ENCODE peak calls at places on chromosomes 4 and X, in seven cellular contexts. Q is endodermal cell, Z is fibroblast of pulmonary artery, H is lower leg skin, C is heart left ventricle, B is cardiac fibroblast, X is astrocyte of the spinal cord. I is an unnamed sample.

GRCh38 chrX:48560681-48561080 is 13.6 kb upstream of the RBM3 start:
- DNase-seq in Q (no peak), Z (no peak), H (no peak), C (no peak), B (no peak), X (no peak), I (no peak)

GRCh38 chr4:71941001-71941400 is 90.8 kb upstream of the NPFFR2 start:
- DNase-seq in Q (peak; percentile 65), Z (peak; percentile 24), H (no peak), C (no peak), B (peak; percentile 14), X (no peak), I (peak; percentile 8)

GRCh38 chr4:98148856-98149255 is 5.6 kb upstream of the STPG2 start:
- DNase-seq in Q (no peak), Z (no peak), H (no peak), C (no peak), B (no peak), X (no peak), I (no peak)

GRCh38 chr4:98447648-98448047 is 186.5 kb downstream of the RAP1GDS1 start:
- DNase-seq in Q (peak; percentile 61), Z (no peak), H (no peak), C (no peak), B (no peak), X (no peak), I (no peak)

GRCh38 chrX:76893930-76894329 is 466.4 kb downstream of the MAGEE1 start:
- DNase-seq in Q (no peak), Z (no peak), H (no peak), C (no peak), B (no peak), X (no peak), I (no peak)

GRCh38 chr4:130306566-130306965 is 1210.6 kb downstream of the C4orf33 start:
- DNase-seq in Q (peak; percentile 71), Z (no peak), H (no peak), C (no peak), B (no peak), X (no peak), I (no peak)

GRCh38 chr4:6494431-6495295 is 22.2 kb upstream of the PPP2R2C start:
- DNase-seq in Q (no peak), Z (no peak), H (peak; percentile 75), C (no peak), B (no peak), X (no peak), I (no peak)

GRCh38 chrX:42732506-42732905 is 45.5 kb downstream of the PPP1R2C start:
- DNase-seq in Q (no peak), Z (peak; percentile 64), H (no peak), C (no peak), B (peak; percentile 75), X (no peak), I (no peak)

GRCh38 chrX:46681849-46682248 is 77.1 kb downstream of the SLC9A7 start:
- DNase-seq in Q (no peak), Z (no peak), H (no peak), C (no peak), B (peak; percentile 5), X (no peak), I (no peak)

GRCh38 chr4:153079824-153080486 is 124.3 kb upstream of the TRIM2 start:
- DNase-seq in Q (no peak), Z (no peak), H (peak; percentile 59), C (no peak), B (no peak), X (no peak), I (no peak)

GRCh38 chr4:80125252-80126177 is 52.5 kb upstream of the ANTXR2 start:
- DNase-seq in Q (peak; percentile 52), Z (peak; percentile 55), H (no peak), C (no peak), B (peak; percentile 59), X (peak; percentile 55), I (peak; percentile 4)

GRCh38 chrX:130691576-130691975 is 211.4 kb downstream of the ENOX2 start:
- DNase-seq in Q (no peak), Z (no peak), H (no peak), C (no peak), B (no peak), X (no peak), I (no peak)

GRCh38 chrX:107674480-107675364 is 46.4 kb downstream of the PRPS1 start:
- DNase-seq in Q (peak; percentile 13), Z (peak; percentile 92), H (peak; percentile 97), C (peak; percentile 75), B (peak; percentile 93), X (peak; percentile 86), I (no peak)

GRCh38 chr4:149841686-149842085 is 26.0 kb upstream of the IQCM start:
- DNase-seq in Q (no peak), Z (no peak), H (no peak), C (no peak), B (no peak), X (no peak), I (no peak)

GRCh38 chr4:102388636-102389035 is 43.4 kb upstream of the SLC39A8 start:
- DNase-seq in Q (no peak), Z (no peak), H (no peak), C (no peak), B (no peak), X (peak; percentile 8), I (no peak)

GRCh38 chr4:173243321-173243720 is 74.7 kb downstream of the GALNT7 start:
- DNase-seq in Q (no peak), Z (peak; percentile 55), H (no peak), C (no peak), B (peak; percentile 33), X (peak; percentile 64), I (no peak)

GRCh38 chr4:10006604-10007435 is 14.5 kb downstream of the SLC2A9 start:
- DNase-seq in Q (peak; percentile 64), Z (peak; percentile 37), H (no peak), C (no peak), B (peak; percentile 47), X (peak; percentile 1), I (no peak)

GRCh38 chrX:101619336-101619735 is 1.5 kb upstream of the ARMCX6 start:
- DNase-seq in Q (peak; percentile 63), Z (no peak), H (no peak), C (peak; percentile 35), B (no peak), X (peak; percentile 18), I (no peak)

DNA sequence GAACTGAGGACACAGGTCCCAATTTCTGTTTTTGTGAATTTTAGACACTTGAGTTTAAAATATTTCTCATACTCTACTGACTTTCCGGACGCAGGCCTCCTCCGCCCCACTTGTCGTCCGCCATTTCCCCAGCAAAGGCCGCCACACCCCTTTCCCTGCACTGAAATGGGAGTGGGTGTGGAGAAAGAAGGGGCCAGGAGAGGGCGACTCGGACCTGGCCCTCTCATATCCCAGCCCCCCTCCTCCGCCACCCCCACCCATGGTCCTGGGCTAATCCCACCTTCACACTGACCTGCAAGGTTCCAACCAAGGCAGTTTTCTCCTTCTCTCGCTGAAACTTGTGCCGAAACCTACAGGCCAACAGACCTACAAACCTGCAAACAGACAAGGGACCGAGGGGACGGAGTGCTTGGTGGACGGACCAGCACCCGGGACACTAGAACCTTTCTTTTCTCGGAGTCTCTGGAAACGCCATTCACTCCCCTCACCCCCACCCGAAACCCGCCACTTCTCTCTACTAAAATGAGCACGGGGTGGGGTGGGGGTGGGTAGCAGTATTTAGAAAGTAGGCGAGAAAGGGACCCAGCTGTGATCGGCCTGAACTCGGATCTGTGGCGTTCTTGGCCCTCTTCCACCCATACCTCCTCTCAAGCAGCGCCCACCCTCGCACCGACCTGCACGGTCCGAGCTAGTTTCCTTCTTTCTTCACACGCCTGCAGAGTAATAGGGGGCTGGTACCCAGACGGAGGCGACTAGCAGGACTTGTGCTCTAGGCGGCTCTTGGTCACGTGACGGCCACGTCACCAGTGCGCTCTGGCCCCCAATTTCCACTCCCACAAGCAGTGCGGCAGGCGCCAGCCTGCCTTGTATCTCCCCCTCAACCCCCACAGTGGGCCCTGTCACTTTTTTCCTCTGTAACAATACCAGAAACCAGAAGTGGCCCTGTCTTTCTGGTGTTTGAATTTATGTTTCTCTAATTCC is at the start of gene ARMCX6:
- DNase-seq in Q (peak; percentile 87), Z (peak; percentile 76), H (peak; percentile 93), C (peak; percentile 86), B (peak; percentile 80), X (peak; percentile 73), I (peak; percentile 73)
- TF ChIP-seq CTCF in Q (peak; percentile 67), Z (peak; percentile 24), H (no peak), C (peak; percentile 46), B (peak; percentile 14), X (peak; percentile 48), I (no peak)

DNA sequence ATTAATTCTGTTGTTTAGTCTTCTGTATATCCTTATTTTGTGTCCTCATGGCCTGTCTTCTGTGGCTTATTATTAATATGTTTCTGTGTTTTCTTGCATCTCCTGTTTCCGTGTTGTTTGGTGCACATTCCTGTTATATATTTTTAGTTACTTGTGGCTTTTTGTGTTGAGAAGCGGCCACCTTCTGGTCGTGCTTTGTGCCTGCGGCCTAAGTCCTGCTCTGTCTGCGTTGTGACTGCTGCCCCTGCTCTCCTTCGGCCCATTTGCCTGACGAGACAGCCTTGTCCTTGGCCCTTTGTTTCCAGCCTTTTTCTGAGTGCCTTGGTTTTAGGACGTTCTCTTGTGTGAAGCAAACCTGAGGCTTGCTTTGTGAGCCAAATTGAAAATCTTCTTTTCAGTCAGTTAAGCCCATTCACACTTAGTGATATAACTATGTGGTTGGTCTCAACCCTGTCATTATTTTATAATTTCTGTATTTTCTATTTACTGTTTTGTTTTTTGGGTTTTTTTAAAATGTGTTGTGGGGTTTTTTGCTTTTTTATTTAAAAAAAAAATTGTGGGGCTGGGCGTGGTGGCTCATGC is 43.8 kb downstream of the TNIP2 start:
- DNase-seq in Q (peak; percentile 75), Z (peak; percentile 46), H (no peak), C (no peak), B (peak; percentile 30), X (peak; percentile 10), I (no peak)
- TF ChIP-seq CTCF in Q (peak; percentile 75), Z (peak; percentile 30), H (no peak), C (no peak), B (peak; percentile 37), X (peak; percentile 30), I (peak; percentile 55)

DNA sequence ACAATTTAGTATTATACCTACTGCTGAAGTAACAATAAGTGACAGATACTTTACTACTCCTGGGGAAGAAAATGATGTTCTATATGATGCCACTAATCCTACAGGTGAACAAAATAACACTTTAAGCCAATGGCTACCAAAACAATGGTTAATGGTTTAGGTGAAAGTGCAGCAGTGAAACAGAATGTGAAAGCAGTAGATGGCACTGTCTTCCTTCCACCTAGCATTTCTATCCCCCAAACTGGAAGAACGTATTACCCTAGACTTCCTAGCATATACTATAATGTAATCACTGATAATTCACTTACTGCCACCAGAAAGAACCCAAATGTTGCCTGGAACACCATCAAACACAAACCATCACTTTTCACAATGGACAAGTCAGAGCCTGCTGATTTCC is 18.9 kb upstream of the CABS1 start:
- DNase-seq in Q (no peak), Z (no peak), H (no peak), C (no peak), B (no peak), X (no peak), I (no peak)
- TF ChIP-seq CTCF in Q (peak; percentile 48), Z (no peak), H (no peak), C (no peak), B (no peak), X (no peak), I (peak; percentile 20)

GRCh38 chrX:41481264-41482109 is 34.3 kb downstream of the NYX start:
- DNase-seq in Q (peak; percentile 87), Z (no peak), H (no peak), C (no peak), B (peak; percentile 13), X (no peak), I (peak; percentile 52)
- TF ChIP-seq CTCF in Q (peak; percentile 78), Z (peak; percentile 44), H (no peak), C (no peak), B (peak; percentile 54), X (peak; percentile 40), I (no peak)